ENCODE peak calls at places on chromosomes 4 and X, in eight cellular contexts. B is breast epithelium, T is cardiac fibroblast, M is A549, D is endothelial cell of umbilical vein, Q is Peyer's patch, X is brain microvascular endothelial cell, Y is foreskin fibroblast. G is an unnamed sample.

GRCh38 chr4:139530833-139531427 is 25.1 kb downstream of the SETD7 start:
- DNase-seq in B (no peak), T (peak), M (peak), D (peak), Q (peak), X (peak), Y (no peak), G (peak)

GRCh38 chrX:40098264-40099045 is 697 bp upstream of the BCOR start:
- DNase-seq in B (no peak), T (peak), M (peak), D (peak), Q (peak), X (no peak), Y (no peak), G (peak)

GRCh38 chr4:87849612-87850011 is 16.8 kb downstream of the MEPE start:
- DNase-seq in B (no peak), T (peak), M (no peak), D (no peak), Q (no peak), X (peak), Y (no peak), G (no peak)

GRCh38 chr4:1554246-1554875 is 129.8 kb downstream of the FAM53A start:
- DNase-seq in B (no peak), T (no peak), M (no peak), D (no peak), Q (no peak), X (no peak), Y (no peak), G (no peak)

GRCh38 chr4:128571747-128572146 is 237.8 kb upstream of the JADE1 start:
- DNase-seq in B (peak), T (peak), M (peak), D (peak), Q (peak), X (peak), Y (peak), G (peak)

GRCh38 chr4:118280501-118281218 is 72.1 kb downstream of the PRSS12 start:
- DNase-seq in B (peak), T (peak), M (peak), D (peak), Q (peak), X (peak), Y (peak), G (peak)

GRCh38 chr4:2089222-2089621 is 30.1 kb downstream of the NAT8L start:
- DNase-seq in B (no peak), T (no peak), M (no peak), D (no peak), Q (no peak), X (no peak), Y (no peak), G (no peak)

GRCh38 chr4:138114434-138114833 is 127.7 kb downstream of the SLC7A11 start:
- DNase-seq in B (no peak), T (peak), M (no peak), D (peak), Q (no peak), X (no peak), Y (no peak), G (peak)

GRCh38 chrX:65596270-65596669 is 61.7 kb upstream of the LAS1L start:
- DNase-seq in B (peak), T (peak), M (no peak), D (peak), Q (peak), X (peak), Y (peak), G (peak)

GRCh38 chr4:20026456-20026855 is 225.2 kb upstream of the SLIT2 start:
- DNase-seq in B (no peak), T (peak), M (no peak), D (no peak), Q (no peak), X (peak), Y (no peak), G (peak)

GRCh38 chr4:5890063-5890727 is 2.7 kb downstream of the CRMP1 start:
- DNase-seq in B (no peak), T (no peak), M (peak), D (no peak), Q (no peak), X (no peak), Y (no peak), G (no peak)

GRCh38 chrX:12076046-12076445 is 62.2 kb upstream of the FRMPD4 start:
- DNase-seq in B (no peak), T (peak), M (peak), D (no peak), Q (no peak), X (no peak), Y (peak), G (peak)

GRCh38 chrX:1582686-1583437 is 8.5 kb upstream of the AKAP17A start:
- DNase-seq in B (no peak), T (peak), M (peak), D (no peak), Q (no peak), X (peak), Y (no peak), G (no peak)

GRCh38 chrX:69138512-69138911 is 26.7 kb downstream of the PJA1 start:
- DNase-seq in B (no peak), T (peak), M (no peak), D (no peak), Q (no peak), X (no peak), Y (no peak), G (no peak)

GRCh38 chr4:3236326-3236878 is 12.6 kb upstream of the MSANTD1 start:
- DNase-seq in B (no peak), T (no peak), M (no peak), D (no peak), Q (no peak), X (no peak), Y (no peak), G (no peak)

GRCh38 chr4:114921191-114921590 is 192.2 kb downstream of the NDST4 start:
- DNase-seq in B (no peak), T (no peak), M (no peak), D (no peak), Q (no peak), X (no peak), Y (no peak), G (no peak)

GRCh38 chr4:142331132-142331531 is 515.0 kb downstream of the INPP4B start:
- DNase-seq in B (no peak), T (peak), M (no peak), D (no peak), Q (no peak), X (peak), Y (no peak), G (no peak)

GRCh38 chrX:9279271-9279596 is 185.6 kb upstream of the TBL1X start:
- DNase-seq in B (no peak), T (peak), M (no peak), D (no peak), Q (no peak), X (no peak), Y (no peak), G (peak)

GRCh38 chr4:26372525-26373172 is 51.8 kb downstream of the RBPJ start:
- DNase-seq in B (no peak), T (peak), M (peak), D (peak), Q (peak), X (peak), Y (peak), G (peak)

GRCh38 chr4:160026720-160027119 is 923.8 kb downstream of the RAPGEF2 start:
- DNase-seq in B (no peak), T (peak), M (peak), D (no peak), Q (no peak), X (peak), Y (no peak), G (no peak)

GRCh38 chrX:150582338-150582948 is 14.0 kb downstream of the MTM1 start:
- DNase-seq in B (no peak), T (no peak), M (no peak), D (no peak), Q (no peak), X (no peak), Y (no peak), G (no peak)

GRCh38 chr4:38128478-38129451 is 168.6 kb downstream of the PTTG2 start:
- DNase-seq in B (no peak), T (peak), M (peak), D (no peak), Q (peak), X (no peak), Y (peak), G (peak)

GRCh38 chrX:34426334-34426733 is 230.8 kb downstream of the TMEM47 start:
- DNase-seq in B (no peak), T (peak), M (no peak), D (no peak), Q (no peak), X (peak), Y (no peak), G (peak)

GRCh38 chr4:123821861-123822260 is 425.3 kb downstream of the SPRY1 start:
- DNase-seq in B (no peak), T (peak), M (peak), D (peak), Q (no peak), X (no peak), Y (no peak), G (peak)

GRCh38 chr4:119898211-119898610 is 168.4 kb downstream of the MAD2L1 start:
- DNase-seq in B (no peak), T (no peak), M (no peak), D (no peak), Q (no peak), X (no peak), Y (no peak), G (no peak)

GRCh38 chr4:184165291-184165690 is 52.4 kb downstream of the ENPP6 start:
- DNase-seq in B (no peak), T (no peak), M (no peak), D (no peak), Q (no peak), X (peak), Y (no peak), G (no peak)

GRCh38 chr4:15913631-15913970 is 24.9 kb downstream of the FGFBP1 start:
- DNase-seq in B (no peak), T (peak), M (peak), D (peak), Q (no peak), X (peak), Y (peak), G (peak)

GRCh38 chr4:133799916-133800315 is 401.7 kb downstream of the PABPC4L start:
- DNase-seq in B (no peak), T (peak), M (no peak), D (no peak), Q (no peak), X (no peak), Y (no peak), G (peak)

DNA sequence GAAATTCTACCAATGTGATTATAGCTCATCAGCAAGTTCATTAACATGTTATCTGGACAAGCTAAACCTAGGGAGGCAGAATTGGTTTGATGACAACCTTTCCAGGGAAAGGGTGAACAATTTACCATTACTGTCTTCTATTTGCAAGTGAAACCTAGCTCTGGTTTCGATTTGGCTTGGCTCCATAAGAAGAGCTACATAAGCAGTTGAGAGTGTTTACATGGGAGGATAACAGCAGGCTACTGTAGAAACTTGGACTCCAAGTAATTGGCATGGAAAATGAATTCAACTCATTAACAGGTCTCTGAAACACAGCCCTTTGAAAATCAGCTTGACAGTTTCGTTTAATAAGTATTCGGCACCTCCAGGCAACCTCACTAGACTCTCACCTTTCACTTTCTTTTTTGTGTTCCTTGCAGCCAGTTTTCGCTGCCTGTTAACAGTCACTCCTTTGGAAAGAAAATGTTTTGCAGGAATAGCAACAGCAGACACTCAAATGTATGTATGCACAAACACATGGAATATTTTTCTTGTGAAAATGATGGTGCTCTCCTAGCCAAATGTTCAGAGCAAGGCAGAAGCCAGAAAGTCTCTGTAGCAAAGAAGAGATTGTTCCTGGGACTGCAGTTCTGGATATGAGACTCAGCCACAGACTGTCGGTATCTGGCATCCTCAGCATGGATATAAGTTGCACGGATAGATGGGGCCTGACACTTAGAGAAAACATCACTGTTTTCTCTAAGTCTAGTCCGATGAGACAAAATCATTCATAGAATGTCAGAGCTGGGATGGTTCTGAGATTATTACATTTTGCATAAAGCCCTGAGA is 27.5 kb downstream of the POU3F4 start:
- DNase-seq in B (no peak), T (no peak), M (no peak), D (no peak), Q (no peak), X (no peak), Y (no peak), G (no peak)
- H3K4me3 ChIP-seq in B (peak), T (no peak), M (no peak), D (no peak), Q (no peak), X (no peak), Y (no peak), G (no peak)

GRCh38 chrX:102154218-102154860 is 1.4 kb downstream of the BEX5 start:
- DNase-seq in B (no peak), T (no peak), M (no peak), D (no peak), Q (peak), X (no peak), Y (no peak), G (no peak)
- TF ChIP-seq CTCF in B (no peak), T (no peak), M (no peak), D (no peak), Q (no peak), X (no peak), Y (no peak), G (no peak)

GRCh38 chr4:186724048-186724860 is 598 bp upstream of the FAT1 start:
- DNase-seq in B (peak), T (no peak), M (peak), D (no peak), Q (peak), X (peak), Y (peak), G (peak)

GRCh38 chr4:186726150-186726439 is 2.4 kb upstream of the FAT1 start:
- DNase-seq in B (no peak), T (no peak), M (no peak), D (peak), Q (no peak), X (no peak), Y (no peak), G (no peak)

GRCh38 chr4:186724861-186725419 is 1.3 kb upstream of the FAT1 start:
- DNase-seq in B (no peak), T (peak), M (peak), D (peak), Q (no peak), X (peak), Y (peak), G (peak)

GRCh38 chr4:186726440-186727148 is 2.9 kb upstream of the FAT1 start:
- DNase-seq in B (peak), T (peak), M (peak), D (peak), Q (peak), X (peak), Y (peak), G (peak)

DNA sequence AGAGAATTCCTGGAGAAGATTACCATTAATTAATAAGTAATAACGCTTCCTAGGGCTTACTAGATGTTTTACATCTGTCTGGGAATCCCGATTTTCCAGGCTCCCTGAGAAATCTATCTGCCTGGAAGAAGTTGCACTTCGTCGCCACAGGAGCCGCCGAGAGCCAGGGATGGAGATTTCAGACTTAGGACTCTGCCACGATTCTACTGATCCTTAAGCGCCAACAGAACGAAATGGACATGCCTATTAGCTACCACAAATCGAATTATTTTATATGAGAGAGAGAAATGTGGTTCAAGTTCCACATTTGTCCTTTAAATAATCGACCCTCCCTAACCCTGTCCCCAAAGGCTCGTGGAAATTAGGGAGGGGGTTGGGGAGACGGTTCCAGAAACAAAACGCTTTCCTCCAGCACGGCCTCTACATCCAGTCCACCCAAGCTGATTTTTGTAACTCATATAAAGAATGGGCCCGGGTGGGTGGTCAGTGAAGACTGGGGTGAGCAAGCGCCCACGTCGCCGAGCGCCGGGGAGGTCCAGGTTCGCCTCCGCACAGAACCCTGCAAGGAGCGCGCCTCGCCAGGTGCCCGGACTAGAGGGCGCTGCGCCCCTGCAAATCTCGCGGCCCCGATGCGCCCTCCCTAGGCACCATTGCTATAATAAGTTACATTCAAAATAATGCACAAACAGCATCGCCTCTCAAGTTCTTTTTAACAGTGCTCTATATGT is 1.9 kb upstream of the FAT1 start:
- DNase-seq in B (peak), T (peak), M (peak), D (peak), Q (peak), X (peak), Y (peak), G (peak)
- H3K4me3 ChIP-seq in B (peak), T (peak), M (peak), D (peak), Q (peak), X (peak), Y (peak), G (peak)

DNA sequence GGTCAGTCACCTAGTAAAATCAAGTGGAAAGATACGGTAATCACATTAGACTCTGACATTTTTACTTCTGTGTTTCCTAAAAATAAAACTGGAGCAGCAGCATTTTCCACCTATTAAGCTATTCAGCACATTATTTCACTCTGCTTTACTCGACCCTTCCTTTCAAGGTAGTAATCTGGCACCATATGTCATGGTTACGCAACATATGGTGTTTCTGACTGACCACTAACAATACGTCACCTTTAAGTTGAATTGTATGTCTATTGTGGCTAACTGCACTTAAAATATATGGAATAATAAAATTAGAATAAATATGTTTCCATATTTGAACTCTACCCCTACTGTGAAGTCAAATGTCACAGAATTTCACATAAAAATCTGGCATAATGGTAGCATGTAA is 168.8 kb downstream of the CDS1 start:
- DNase-seq in B (no peak), T (peak), M (no peak), D (no peak), Q (no peak), X (no peak), Y (no peak), G (no peak)
- TF ChIP-seq CTCF in B (no peak), T (no peak), M (no peak), D (no peak), Q (no peak), X (no peak), Y (no peak), G (no peak)

DNA sequence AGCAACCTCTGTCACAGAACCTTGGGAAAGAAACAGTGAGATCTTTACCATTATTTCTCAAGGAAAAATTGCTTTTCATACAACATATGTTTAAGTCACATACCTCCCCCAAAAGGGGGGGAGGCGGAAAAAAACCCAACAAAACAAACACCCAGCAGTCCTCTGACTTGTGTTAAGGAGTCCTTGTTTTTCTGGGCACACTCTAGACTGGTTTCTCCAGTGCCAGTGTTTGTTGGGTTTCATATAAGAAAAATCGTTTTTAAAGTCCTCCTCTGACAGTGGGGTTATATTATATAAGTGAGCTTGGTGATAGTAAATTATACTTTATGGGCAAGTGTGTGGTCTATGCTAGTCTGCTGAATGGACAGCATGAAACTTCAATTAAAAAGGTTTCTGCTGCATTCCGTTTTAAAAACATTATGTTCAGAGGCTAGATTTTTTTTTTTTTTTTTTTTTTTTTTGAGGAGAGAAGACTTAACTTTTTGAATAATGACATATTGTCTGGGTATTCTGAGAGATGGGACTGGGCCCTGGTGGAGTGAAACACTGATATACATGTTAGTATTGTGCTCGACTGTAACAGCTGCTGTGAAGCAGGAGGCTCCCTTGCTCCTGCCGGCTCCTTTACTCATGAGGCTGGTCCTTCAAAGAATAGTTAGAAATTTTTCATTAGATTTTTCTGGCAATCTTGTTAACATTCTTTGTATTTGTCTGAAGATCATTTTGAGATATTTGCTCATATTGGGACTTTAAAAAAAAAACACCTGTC is 73.1 kb downstream of the TMEM131L start:
- DNase-seq in B (no peak), T (no peak), M (no peak), D (no peak), Q (no peak), X (no peak), Y (no peak), G (no peak)
- H3K4me3 ChIP-seq in B (peak), T (no peak), M (no peak), D (no peak), Q (no peak), X (peak), Y (peak), G (peak)

DNA sequence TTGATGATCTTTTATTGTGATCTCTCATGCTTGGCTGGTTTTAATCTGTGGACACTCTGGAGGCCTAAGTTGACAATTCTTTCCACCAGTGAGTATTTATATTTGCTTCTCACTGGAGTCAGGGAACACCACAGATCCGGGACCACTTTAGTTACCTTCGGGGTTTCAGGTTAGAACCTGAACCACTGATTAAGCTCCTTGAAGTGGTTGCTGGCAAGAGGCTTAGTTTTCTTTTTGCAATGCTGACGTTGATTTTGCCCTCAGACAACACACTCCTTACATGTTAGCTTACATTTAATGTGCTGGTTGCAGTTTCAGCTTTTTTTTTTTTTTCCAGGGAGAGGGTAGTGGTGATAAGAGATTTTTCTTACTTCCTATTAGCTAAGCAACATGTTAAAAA is 10.5 kb upstream of the ZNF330 start:
- DNase-seq in B (no peak), T (no peak), M (no peak), D (no peak), Q (no peak), X (no peak), Y (no peak), G (no peak)
- TF ChIP-seq CTCF in B (no peak), T (no peak), M (no peak), D (no peak), Q (no peak), X (no peak), Y (no peak), G (no peak)

G was measured in fibroblast of the aortic adventitia.